ENCODE peak calls at places on chromosomes 11 and 22, in four cellular contexts. X, C, P and O are unnamed samples.

GRCh38 chr22:21457023-21457787 is 10.0 kb upstream of the TMEM191C start:
- DNase-seq in X (peak; percentile 1), C (no peak), P (no peak), O (no peak)

GRCh38 chr11:57641426-57641825 is 8.3 kb downstream of the YPEL4 start:
- DNase-seq in X (peak; percentile 48), C (no peak), P (peak; percentile 63), O (no peak)

GRCh38 chr11:29328961-29329441 is 687.8 kb downstream of the KCNA4 start:
- DNase-seq in X (peak; percentile 2), C (no peak), P (peak; percentile 2), O (no peak)

GRCh38 chr11:1936072-1936780 is 10.9 kb upstream of the MRPL23 start:
- DNase-seq in X (no peak), C (no peak), P (no peak), O (no peak)

GRCh38 chr22:23225724-23226496 is 45.6 kb downstream of the BCR start:
- DNase-seq in X (no peak), C (no peak), P (no peak), O (no peak)

GRCh38 chr11:28767574-28767973 is 659.4 kb downstream of the METTL15 start:
- DNase-seq in X (no peak), C (no peak), P (no peak), O (no peak)

GRCh38 chr11:1117970-1118369 is 39.8 kb upstream of the MUC5AC start:
- DNase-seq in X (no peak), C (no peak), P (no peak), O (peak; percentile 18)

GRCh38 chr11:693887-694562 is 997 bp downstream of the DEAF1 start:
- DNase-seq in X (no peak), C (no peak), P (no peak), O (no peak)

GRCh38 chr11:78938036-78938435 is 363.4 kb upstream of the NARS2 start:
- DNase-seq in X (no peak), C (no peak), P (no peak), O (no peak)

GRCh38 chr11:94768602-94769511 is 701 bp downstream of the AMOTL1 start:
- DNase-seq in X (no peak), C (no peak), P (peak; percentile 57), O (peak; percentile 18)
- TF ChIP-seq SPI1 in X (no peak), C (no peak), P (no peak), O (no peak)

GRCh38 chr11:113373306-113373705 is 14.3 kb upstream of the ANKK1 start:
- DNase-seq in X (no peak), C (no peak), P (no peak), O (no peak)
- TF ChIP-seq SPI1 in X (no peak), C (no peak), P (no peak), O (no peak)

DNA sequence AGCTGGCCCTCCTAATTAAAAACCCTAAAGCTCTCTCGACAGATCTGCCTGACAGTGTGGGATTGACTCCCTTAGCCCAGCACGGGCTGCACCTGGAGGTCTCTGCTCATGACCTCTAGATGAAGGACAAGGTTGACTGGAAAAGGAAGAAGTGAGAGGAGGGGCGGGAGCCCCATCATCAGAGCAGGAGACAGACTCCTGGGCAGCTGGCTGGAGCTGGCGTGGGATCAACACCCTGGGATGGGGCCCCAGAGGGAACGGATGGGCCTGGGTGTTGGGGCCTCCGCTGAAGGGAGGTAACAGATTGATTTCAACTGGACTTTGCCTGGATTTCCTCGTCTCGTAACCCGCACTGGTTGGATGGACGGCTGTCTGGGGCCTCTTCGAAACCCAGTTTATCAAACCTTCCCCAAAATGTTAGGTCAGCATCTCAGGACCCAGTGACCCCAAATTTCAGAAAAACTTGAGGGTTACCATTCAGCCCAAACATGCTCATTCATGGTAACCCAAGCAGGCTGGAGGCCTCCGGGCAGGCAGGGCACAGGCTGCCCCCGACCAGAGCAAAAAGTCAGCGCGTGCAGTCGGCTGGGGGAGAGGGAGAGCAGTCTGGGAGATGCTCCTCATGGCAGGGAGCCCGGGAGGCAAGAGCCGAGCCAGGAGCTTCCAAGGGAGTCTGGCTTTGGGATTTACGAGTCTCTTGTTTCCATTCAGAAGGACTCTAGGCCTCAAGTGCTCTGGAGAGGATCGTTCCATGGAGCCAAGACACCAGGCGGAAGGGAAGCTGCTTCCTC is 45.9 kb downstream of the RPUSD4 start:
- DNase-seq in X (no peak), C (no peak), P (no peak), O (no peak)
- TF ChIP-seq SPI1 in X (no peak), C (no peak), P (no peak), O (no peak)

GRCh38 chr11:9172394-9172793 is 81.0 kb upstream of the SCUBE2 start:
- DNase-seq in X (no peak), C (no peak), P (no peak), O (no peak)
- TF ChIP-seq SPI1 in X (no peak), C (no peak), P (no peak), O (no peak)

DNA sequence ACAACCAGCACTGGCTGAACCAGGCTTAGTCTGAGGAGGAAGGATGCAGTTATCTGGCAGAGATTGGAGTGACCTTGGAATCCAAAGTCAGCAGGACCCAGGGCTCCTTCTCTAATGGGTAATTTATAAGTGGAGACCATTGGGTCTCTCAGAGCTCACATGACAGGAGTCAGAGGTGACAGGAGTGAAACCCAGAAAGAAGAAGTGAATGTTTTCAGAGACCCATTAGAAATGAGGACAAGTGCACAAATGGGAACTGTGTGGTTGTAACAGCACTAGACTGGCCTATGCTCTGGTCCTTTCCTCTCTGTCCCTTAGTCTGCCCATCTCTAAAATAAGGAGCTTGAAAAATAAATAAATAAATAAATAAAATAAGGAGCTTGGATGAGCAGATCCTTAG is 107.4 kb downstream of the SERGEF start:
- DNase-seq in X (no peak), C (peak; percentile 13), P (no peak), O (peak; percentile 29)
- TF ChIP-seq SPI1 in X (no peak), C (peak; percentile 82), P (no peak), O (peak; percentile 93)

DNA sequence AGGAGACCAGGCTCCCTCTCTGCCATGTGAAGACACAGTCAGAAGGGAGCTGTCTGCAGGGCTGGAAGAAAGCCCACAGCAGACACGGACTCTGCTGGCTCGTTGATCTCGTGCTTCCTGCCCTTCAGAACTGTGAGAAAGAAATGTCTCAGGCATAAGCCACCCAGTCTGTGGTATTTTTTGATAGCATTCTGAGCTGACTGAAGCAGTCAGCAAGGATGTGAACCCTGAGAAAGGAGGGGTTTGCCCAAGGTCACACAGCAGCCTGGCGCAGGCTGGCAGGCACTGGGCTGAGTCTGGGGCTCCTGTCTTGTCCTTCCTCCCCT is 255.1 kb upstream of the B3GAT1 start:
- DNase-seq in X (no peak), C (no peak), P (no peak), O (no peak)
- TF ChIP-seq SPI1 in X (no peak), C (no peak), P (no peak), O (no peak)